ENCODE peak calls at places on chromosome 20, in five cellular contexts. O is heart right ventricle, A is cardiac muscle cell, T is uterus, N is mesendoderm. U is an unnamed sample. For H3K36me3, the result is how much of the 10 kb centered on the place peaks cover.

GRCh38 chr20:57225830-57226229 is 40.6 kb downstream of the BMP7 start:
- DNase-seq in T (no peak), A (no peak), O (no peak), N (no peak), U (no peak)

GRCh38 chr20:32470940-32471339 is 112.8 kb downstream of the ASXL1 start:
- DNase-seq in A (no peak), O (no peak), T (no peak), N (no peak), U (no peak)

GRCh38 chr20:32476684-32477593 is 108.2 kb downstream of the NOL4L start:
- DNase-seq in A (no peak), T (no peak), O (no peak), N (no peak), U (no peak)

GRCh38 chr20:23923311-23923710 is 43.8 kb upstream of the CST5 start:
- DNase-seq in O (no peak), N (no peak), T (no peak), A (no peak), U (no peak)

GRCh38 chr20:19841740-19842139 is 83.7 kb downstream of the RIN2 start:
- DNase-seq in O (no peak), A (no peak), N (no peak), T (no peak), U (no peak)

GRCh38 chr20:47849596-47849995 is 64.3 kb upstream of the SULF2 start:
- DNase-seq in N (no peak), A (no peak), O (no peak), T (no peak), U (no peak)

GRCh38 chr20:40663991-40664880 is 24.8 kb downstream of the MAFB start:
- DNase-seq in N (peak), A (no peak), O (no peak), T (no peak), U (no peak)

GRCh38 chr20:10636326-10636818 is 37.4 kb downstream of the JAG1 start:
- DNase-seq in T (no peak), N (no peak), O (peak), A (peak), U (no peak)

GRCh38 chr20:18628330-18628941 is 40.6 kb downstream of the DTD1 start:
- DNase-seq in N (peak), O (no peak), A (no peak), T (no peak), U (no peak)

GRCh38 chr20:18663932-18664331 is 76.1 kb downstream of the DTD1 start:
- DNase-seq in O (no peak), T (no peak), A (no peak), N (no peak), U (no peak)

GRCh38 chr20:35886537-35886936 is 67.8 kb downstream of the SCAND1 start:
- DNase-seq in O (peak), N (peak), A (no peak), T (no peak), U (no peak)

GRCh38 chr20:57264151-57264792 is 2.2 kb downstream of the BMP7 start:
- DNase-seq in A (no peak), O (no peak), T (no peak), N (peak), U (no peak)

GRCh38 chr20:10201321-10201870 is 17.2 kb upstream of the SNAP25 start:
- DNase-seq in A (no peak), T (no peak), N (no peak), O (no peak), U (no peak)

GRCh38 chr20:46557231-46557956 is 6.9 kb upstream of the OCSTAMP start:
- DNase-seq in A (peak), O (no peak), T (no peak), N (no peak), U (no peak)

GRCh38 chr20:11260611-11261010 is 586.8 kb upstream of the JAG1 start:
- DNase-seq in O (no peak), N (no peak), A (peak), T (no peak), U (no peak)

GRCh38 chr20:54433653-54434052 is 41.7 kb upstream of the DOK5 start:
- DNase-seq in T (no peak), A (no peak), O (no peak), N (no peak), U (no peak)

GRCh38 chr20:24164360-24164759 is 175.8 kb upstream of the GGTLC1 start:
- DNase-seq in O (no peak), A (peak), T (no peak), N (peak), U (no peak)

GRCh38 chr20:24318569-24319352 is 150.7 kb upstream of the SYNDIG1 start:
- DNase-seq in A (no peak), N (peak), O (no peak), T (no peak), U (no peak)

GRCh38 chr20:34817072-34817471 is 8.4 kb downstream of the NCOA6 start:
- DNase-seq in A (no peak), T (no peak), N (no peak), O (no peak), U (no peak)

GRCh38 chr20:3795511-3796468 is at the start of gene CDC25B:
- DNase-seq in A (peak), N (peak), T (peak), O (peak), U (no peak)

GRCh38 chr20:11728937-11729336 is 188.8 kb upstream of the BTBD3 start:
- DNase-seq in O (no peak), N (no peak), T (no peak), A (no peak), U (no peak)

DNA sequence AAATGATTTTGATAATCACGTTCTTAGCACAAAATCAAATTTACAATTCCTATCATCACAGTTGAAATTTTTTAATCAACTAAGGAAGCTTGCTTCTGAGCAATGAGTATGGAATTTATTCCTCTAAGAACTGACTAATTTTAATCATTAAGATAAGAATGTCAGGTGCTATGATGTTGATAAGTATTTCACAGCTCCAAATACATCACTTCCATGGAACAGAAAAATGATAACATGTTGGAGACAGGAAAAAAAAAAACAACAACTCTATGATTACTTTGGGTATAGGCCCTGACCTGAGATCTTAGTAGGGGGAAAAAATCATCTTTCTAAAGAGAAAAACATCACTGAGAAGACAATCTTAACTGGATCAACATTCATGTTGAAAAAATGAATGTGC is 89.4 kb upstream of the BMP2 start:
- DNase-seq in N (no peak), T (no peak), A (no peak), O (no peak), U (no peak)
- H3K36me3 ChIP-seq in N (under half), T (under half), A (under half), O (under half), U (under half)

GRCh38 chr20:15977026-15977425 is 596.2 kb downstream of the KIF16B start:
- DNase-seq in T (no peak), N (peak), A (no peak), O (no peak), U (no peak)
- H3K36me3 ChIP-seq in T (under half), N (under half), A (under half), O (under half), U (under half)

DNA sequence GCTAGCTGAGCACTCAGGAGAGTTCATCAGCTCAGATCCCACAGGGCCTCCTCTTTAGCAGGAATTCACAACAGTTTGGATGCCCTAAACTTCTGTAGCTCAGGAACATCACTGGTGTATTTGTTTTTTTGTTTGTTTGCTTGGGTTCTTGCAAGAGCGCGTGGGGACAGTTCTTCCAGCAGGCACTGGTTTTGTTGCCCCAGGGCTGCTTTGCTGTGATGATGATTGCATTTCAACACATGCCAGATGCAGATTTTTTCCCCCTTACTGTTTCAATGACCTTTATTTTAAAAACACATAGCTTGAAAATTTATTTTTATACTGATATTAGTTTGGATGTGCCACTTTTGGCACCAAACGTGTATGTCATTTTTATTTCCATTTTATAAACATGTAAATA is 77.1 kb downstream of the DHX35 start:
- DNase-seq in T (no peak), O (no peak), N (no peak), A (no peak), U (no peak)
- H3K36me3 ChIP-seq in T (under half), O (under half), N (under half), A (under half), U (under half)

GRCh38 chr20:50144362-50144761 is 9.2 kb downstream of the PEDS1 start:
- DNase-seq in A (peak), O (no peak), T (peak), N (peak), U (no peak)
- H3K36me3 ChIP-seq in A (under half), O (under half), T (under half), N (under half), U (under half)

GRCh38 chr20:59207235-59207634 is 43.6 kb downstream of the ZNF831 start:
- DNase-seq in T (no peak), A (no peak), O (no peak), N (no peak), U (no peak)
- H3K36me3 ChIP-seq in T (under half), A (under half), O (under half), N (under half), U (under half)

U was measured in SK-N-MC.